ENCODE peak calls at places on chromosomes 12 and 14, in seven cellular contexts. P, J, G, N, I, L and W are unnamed samples.

GRCh38 chr12:50820177-50820576 is 22.5 kb upstream of the TMPRSS12 start:
- DNase-seq in P (no peak), J (no peak), G (no peak), N (no peak), I (no peak), L (no peak), W (no peak)

GRCh38 chr14:97021001-97021400 is 223.8 kb downstream of the VRK1 start:
- DNase-seq in P (no peak), J (peak), G (no peak), N (peak), I (no peak), L (no peak), W (no peak)

GRCh38 chr12:87233636-87234035 is 795.6 kb downstream of the C12orf50 start:
- DNase-seq in P (no peak), J (no peak), G (no peak), N (no peak), I (no peak), L (no peak), W (no peak)

GRCh38 chr12:108700833-108701450 is 30.4 kb downstream of the CORO1C start:
- DNase-seq in P (no peak), J (no peak), G (no peak), N (no peak), I (no peak), L (no peak), W (peak)

GRCh38 chr12:94561943-94562411 is 88.4 kb downstream of the TMCC3 start:
- DNase-seq in P (no peak), J (no peak), G (no peak), N (peak), I (peak), L (no peak), W (peak)

GRCh38 chr14:90857866-90858265 is 41.6 kb upstream of the TTC7B start:
- DNase-seq in P (no peak), J (no peak), G (no peak), N (no peak), I (no peak), L (no peak), W (no peak)

GRCh38 chr12:66903782-66904396 is 225.0 kb upstream of the GRIP1 start:
- DNase-seq in P (no peak), J (no peak), G (no peak), N (no peak), I (no peak), L (no peak), W (no peak)

GRCh38 chr12:112606611-112607366 is 184.8 kb upstream of the RPH3A start:
- DNase-seq in P (no peak), J (peak), G (no peak), N (peak), I (no peak), L (peak), W (no peak)

GRCh38 chr14:23376477-23377200 is at the start of gene CMTM5:
- DNase-seq in P (no peak), J (peak), G (no peak), N (no peak), I (peak), L (no peak), W (no peak)

GRCh38 chr12:45622210-45622937 is 107.1 kb upstream of the ARID2 start:
- DNase-seq in P (no peak), J (no peak), G (no peak), N (no peak), I (no peak), L (no peak), W (peak)

GRCh38 chr12:93785262-93786010 is 108.3 kb downstream of the CRADD start:
- DNase-seq in P (peak), J (peak), G (no peak), N (peak), I (no peak), L (peak), W (peak)

GRCh38 chr12:46661161-46661845 is 164.5 kb downstream of the SLC38A4 start:
- DNase-seq in P (no peak), J (no peak), G (no peak), N (peak), I (no peak), L (peak), W (peak)

GRCh38 chr14:21069388-21070082 is 569 bp upstream of the ARHGEF40 start:
- DNase-seq in P (no peak), J (peak), G (no peak), N (peak), I (peak), L (no peak), W (no peak)

GRCh38 chr14:35220920-35221319 is 71.3 kb upstream of the PSMA6 start:
- DNase-seq in P (no peak), J (no peak), G (no peak), N (no peak), I (no peak), L (no peak), W (no peak)

GRCh38 chr12:10131101-10131632 is 1.2 kb upstream of the CLEC7A start:
- DNase-seq in P (no peak), J (no peak), G (no peak), N (no peak), I (no peak), L (no peak), W (no peak)

GRCh38 chr14:74425525-74426201 is 347 bp downstream of the SYNDIG1L start:
- DNase-seq in P (peak), J (peak), G (no peak), N (peak), I (peak), L (no peak), W (no peak)